ENCODE peak calls at places on chromosomes 12 and 14, in six cellular contexts. L, T, F, N, O and P are unnamed samples.

GRCh38 chr12:2833810-2834209 is 1.0 kb downstream of the NRIP2 start:
- DNase-seq in L (no peak), T (no peak), F (no peak), N (no peak), O (no peak), P (no peak)

GRCh38 chr12:118144499-118144898 is 8.6 kb downstream of the PEBP1 start:
- DNase-seq in L (no peak), T (no peak), F (no peak), N (no peak), O (no peak), P (no peak)

GRCh38 chr14:68544150-68544892 is 248.5 kb downstream of the ZFP36L1 start:
- DNase-seq in L (peak; percentile 79), T (no peak), F (no peak), N (no peak), O (peak; percentile 68), P (no peak)

GRCh38 chr14:102854397-102854703 is 68.1 kb upstream of the AMN start:
- DNase-seq in L (no peak), T (no peak), F (no peak), N (no peak), O (no peak), P (no peak)

GRCh38 chr12:28308891-28309290 is 118.6 kb downstream of the CCDC91 start:
- DNase-seq in L (no peak), T (no peak), F (no peak), N (no peak), O (no peak), P (no peak)

GRCh38 chr12:50132505-50133135 is 20.6 kb downstream of the COX14 start:
- DNase-seq in L (no peak), T (no peak), F (no peak), N (no peak), O (no peak), P (peak; percentile 28)

GRCh38 chr12:132429932-132430643 is 59.9 kb upstream of the FBRSL1 start:
- DNase-seq in L (no peak), T (peak; percentile 93), F (peak; percentile 78), N (peak; percentile 60), O (peak; percentile 54), P (peak; percentile 91)

GRCh38 chr14:76763362-76764041 is 2.2 kb downstream of the VASH1 start:
- DNase-seq in L (no peak), T (no peak), F (no peak), N (no peak), O (no peak), P (no peak)

GRCh38 chr12:48813464-48814312 is 4.6 kb upstream of the CACNB3 start:
- DNase-seq in L (no peak), T (no peak), F (no peak), N (no peak), O (no peak), P (no peak)

GRCh38 chr12:120216742-120217595 is 16.1 kb upstream of the RPLP0 start:
- DNase-seq in L (no peak), T (no peak), F (no peak), N (no peak), O (no peak), P (no peak)

GRCh38 chr14:59126714-59127436 is 61.6 kb upstream of the DAAM1 start:
- DNase-seq in L (no peak), T (peak; percentile 43), F (no peak), N (no peak), O (peak; percentile 36), P (peak; percentile 73)